ENCODE peak calls at places on chromosomes 12 and 14, in six cellular contexts. P, W, R, D, L and M are unnamed samples.

GRCh38 chr14:104993808-104994591 is 8.4 kb downstream of the CLBA1 start:
- DNase-seq in P (no peak), W (no peak), R (no peak), D (no peak), L (no peak), M (no peak)

GRCh38 chr12:124279846-124280360 is 15.0 kb upstream of the RFLNA start:
- DNase-seq in P (no peak), W (no peak), R (no peak), D (peak; percentile 27), L (no peak), M (no peak)

GRCh38 chr12:121096199-121096798 is 36.4 kb upstream of the P2RX7 start:
- DNase-seq in P (no peak), W (peak; percentile 21), R (no peak), D (no peak), L (no peak), M (no peak)

GRCh38 chr12:124543052-124543590 is 24.3 kb downstream of the NCOR2 start:
- DNase-seq in P (no peak), W (peak; percentile 74), R (no peak), D (no peak), L (peak; percentile 72), M (no peak)

GRCh38 chr12:28172434-28173030 is 17.7 kb upstream of the CCDC91 start:
- DNase-seq in P (peak; percentile 70), W (peak; percentile 77), R (no peak), D (peak; percentile 67), L (no peak), M (no peak)

GRCh38 chr12:77601069-77601468 is 229.6 kb upstream of the NAV3 start:
- DNase-seq in P (no peak), W (no peak), R (no peak), D (no peak), L (no peak), M (no peak)

GRCh38 chr12:120588948-120589930 is 8.0 kb upstream of the POP5 start:
- DNase-seq in P (no peak), W (no peak), R (no peak), D (no peak), L (no peak), M (no peak)

GRCh38 chr12:92080390-92081285 is 65.0 kb downstream of the BTG1 start:
- DNase-seq in P (peak; percentile 68), W (peak; percentile 27), R (no peak), D (peak; percentile 82), L (no peak), M (no peak)

GRCh38 chr12:119659289-119659897 is 8.5 kb upstream of the PRKAB1 start:
- DNase-seq in P (peak; percentile 34), W (peak; percentile 50), R (no peak), D (peak; percentile 25), L (no peak), M (no peak)

GRCh38 chr12:48197549-48197966 is 5.5 kb downstream of the OR10AD1 start:
- DNase-seq in P (peak; percentile 54), W (no peak), R (no peak), D (peak; percentile 39), L (no peak), M (no peak)